ENCODE peak calls at places on chromosomes 12 and 14, in six cellular contexts. L, C, Q, W, F and V are unnamed samples.

GRCh38 chr12:128337456-128338160 is 70.6 kb downstream of the TMEM132C start:
- DNase-seq in L (no peak), C (no peak), Q (no peak), W (no peak), F (no peak), V (no peak)

GRCh38 chr12:122040579-122041386 is 19.1 kb downstream of the BCL7A start:
- DNase-seq in L (no peak), C (no peak), Q (no peak), W (peak; percentile 95), F (no peak), V (no peak)

GRCh38 chr12:52249511-52250047 is 16.5 kb downstream of the KRT7 start:
- DNase-seq in L (no peak), C (no peak), Q (no peak), W (no peak), F (no peak), V (peak; percentile 9)

GRCh38 chr14:71338153-71338552 is 430.9 kb downstream of the PCNX1 start:
- DNase-seq in L (no peak), C (no peak), Q (no peak), W (no peak), F (no peak), V (no peak)

GRCh38 chr12:115155665-115156645 is 472.0 kb upstream of the TBX3 start:
- DNase-seq in L (peak; percentile 88), C (peak; percentile 59), Q (no peak), W (peak; percentile 50), F (no peak), V (no peak)

GRCh38 chr14:39097159-39097558 is 5.9 kb downstream of the SEC23A start:
- DNase-seq in L (peak; percentile 51), C (no peak), Q (peak; percentile 54), W (peak; percentile 50), F (no peak), V (no peak)

GRCh38 chr14:21385170-21385904 is 1.5 kb upstream of the SUPT16H start:
- DNase-seq in L (no peak), C (no peak), Q (peak; percentile 21), W (no peak), F (no peak), V (peak; percentile 33)

GRCh38 chr12:12008931-12009611 is 61.7 kb upstream of the BCL2L14 start:
- DNase-seq in L (peak; percentile 55), C (no peak), Q (peak; percentile 84), W (no peak), F (no peak), V (no peak)

GRCh38 chr12:56221233-56221756 is 427 bp downstream of the RNF41 start:
- DNase-seq in L (peak; percentile 77), C (peak; percentile 46), Q (peak; percentile 20), W (peak; percentile 39), F (peak; percentile 75), V (no peak)

GRCh38 chr12:14261096-14261495 is 104.4 kb upstream of the ATF7IP start:
- DNase-seq in L (no peak), C (no peak), Q (no peak), W (no peak), F (peak; percentile 44), V (no peak)

GRCh38 chr14:106039400-106039799 is 513.0 kb downstream of the TMEM121 start:
- DNase-seq in L (peak; percentile 7), C (no peak), Q (peak; percentile 92), W (peak; percentile 43), F (no peak), V (peak; percentile 9)

GRCh38 chr12:125312471-125312870 is 247.2 kb downstream of the AACS start:
- DNase-seq in L (no peak), C (no peak), Q (no peak), W (no peak), F (no peak), V (no peak)

GRCh38 chr14:90274019-90274418 is 17.7 kb downstream of the PSMC1 start:
- DNase-seq in L (no peak), C (no peak), Q (no peak), W (peak; percentile 30), F (no peak), V (no peak)

GRCh38 chr14:65267856-65268255 is 144.7 kb upstream of the FUT8 start:
- DNase-seq in L (no peak), C (no peak), Q (no peak), W (no peak), F (no peak), V (no peak)

GRCh38 chr14:95254356-95254755 is 65.4 kb downstream of the CLMN start:
- DNase-seq in L (no peak), C (no peak), Q (no peak), W (no peak), F (no peak), V (no peak)

GRCh38 chr12:120115692-120116442 is 686 bp downstream of the RAB35 start:
- DNase-seq in L (peak; percentile 41), C (no peak), Q (peak; percentile 63), W (peak; percentile 73), F (no peak), V (no peak)

GRCh38 chr12:12976366-12976765 is 23.7 kb downstream of the HEBP1 start:
- DNase-seq in L (peak; percentile 81), C (peak; percentile 81), Q (no peak), W (peak; percentile 81), F (no peak), V (no peak)

GRCh38 chr12:76183459-76184186 is 99.1 kb upstream of the NAP1L1 start:
- DNase-seq in L (peak; percentile 81), C (peak; percentile 96), Q (peak; percentile 66), W (peak; percentile 80), F (no peak), V (peak; percentile 47)

GRCh38 chr14:60249321-60250251 is 565 bp downstream of the PPM1A start:
- DNase-seq in L (peak; percentile 73), C (no peak), Q (peak; percentile 59), W (peak; percentile 68), F (peak; percentile 73), V (peak; percentile 93)

GRCh38 chr14:104757238-104757585 is 4.3 kb downstream of the SIVA1 start:
- DNase-seq in L (no peak), C (no peak), Q (no peak), W (no peak), F (no peak), V (no peak)

GRCh38 chr14:59228416-59228815 is 39.9 kb downstream of the DAAM1 start:
- DNase-seq in L (no peak), C (no peak), Q (no peak), W (no peak), F (no peak), V (no peak)

GRCh38 chr12:120238224-120238616 is 27.3 kb downstream of the PXN start:
- DNase-seq in L (no peak), C (no peak), Q (no peak), W (no peak), F (no peak), V (no peak)

GRCh38 chr12:58833844-58834243 is 86.5 kb downstream of the LRIG3 start:
- DNase-seq in L (no peak), C (no peak), Q (no peak), W (no peak), F (no peak), V (no peak)

DNA sequence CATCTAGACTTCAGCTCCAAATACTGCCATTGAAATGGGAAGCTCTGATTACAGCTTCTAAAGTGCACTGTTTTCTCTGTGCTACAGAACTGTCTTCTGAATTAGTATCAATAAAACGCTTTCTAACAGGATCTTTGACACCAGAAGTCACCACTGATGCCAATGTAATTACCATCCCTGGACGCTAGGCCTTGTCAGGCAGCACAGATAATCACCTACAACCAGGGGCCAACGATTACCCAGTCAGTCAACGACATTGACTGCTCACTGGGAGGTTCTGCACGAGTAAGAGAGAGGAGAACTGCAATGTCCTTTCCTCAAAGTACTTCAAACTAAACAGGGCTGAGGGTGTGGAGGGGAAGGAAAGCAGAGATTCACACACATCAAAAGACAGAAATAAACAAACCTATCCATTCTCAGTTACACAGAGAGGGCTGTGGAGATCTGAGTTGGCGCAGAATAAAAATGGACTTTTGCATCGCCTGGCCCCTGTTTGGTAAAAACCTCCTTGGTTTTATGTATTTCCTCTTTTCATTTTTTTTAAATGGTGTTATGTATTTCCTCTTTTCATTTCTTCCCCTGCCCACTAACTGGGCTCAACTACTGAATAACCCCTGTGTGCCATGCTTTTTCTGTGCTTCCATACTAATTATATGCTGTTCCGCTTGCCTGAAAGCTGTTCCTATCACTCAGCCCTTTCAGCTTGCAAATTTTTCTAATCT is 492.2 kb downstream of the APAF1 start:
- DNase-seq in L (no peak), C (no peak), Q (no peak), W (no peak), F (no peak), V (no peak)
- TF ChIP-seq CTCF in L (no peak), C (no peak), Q (no peak), W (no peak), F (no peak), V (no peak)

GRCh38 chr14:76510255-76510654 is 134.3 kb downstream of the ESRRB start:
- DNase-seq in L (no peak), C (no peak), Q (no peak), W (no peak), F (no peak), V (no peak)

GRCh38 chr14:76509291-76509690 is 133.4 kb downstream of the ESRRB start:
- DNase-seq in L (no peak), C (no peak), Q (no peak), W (peak; percentile 10), F (no peak), V (no peak)

GRCh38 chr14:76516884-76517283 is 140.9 kb downstream of the ESRRB start:
- DNase-seq in L (peak; percentile 76), C (no peak), Q (no peak), W (no peak), F (no peak), V (no peak)

GRCh38 chr14:76518366-76518765 is 142.4 kb downstream of the ESRRB start:
- DNase-seq in L (no peak), C (no peak), Q (no peak), W (no peak), F (no peak), V (no peak)

GRCh38 chr14:76514599-76514998 is 138.7 kb downstream of the ESRRB start:
- DNase-seq in L (no peak), C (no peak), Q (peak; percentile 46), W (peak; percentile 56), F (no peak), V (peak; percentile 54)
- TF ChIP-seq CTCF in L (no peak), C (peak; percentile 32), Q (no peak), W (peak; percentile 35), F (no peak), V (peak; percentile 25)

DNA sequence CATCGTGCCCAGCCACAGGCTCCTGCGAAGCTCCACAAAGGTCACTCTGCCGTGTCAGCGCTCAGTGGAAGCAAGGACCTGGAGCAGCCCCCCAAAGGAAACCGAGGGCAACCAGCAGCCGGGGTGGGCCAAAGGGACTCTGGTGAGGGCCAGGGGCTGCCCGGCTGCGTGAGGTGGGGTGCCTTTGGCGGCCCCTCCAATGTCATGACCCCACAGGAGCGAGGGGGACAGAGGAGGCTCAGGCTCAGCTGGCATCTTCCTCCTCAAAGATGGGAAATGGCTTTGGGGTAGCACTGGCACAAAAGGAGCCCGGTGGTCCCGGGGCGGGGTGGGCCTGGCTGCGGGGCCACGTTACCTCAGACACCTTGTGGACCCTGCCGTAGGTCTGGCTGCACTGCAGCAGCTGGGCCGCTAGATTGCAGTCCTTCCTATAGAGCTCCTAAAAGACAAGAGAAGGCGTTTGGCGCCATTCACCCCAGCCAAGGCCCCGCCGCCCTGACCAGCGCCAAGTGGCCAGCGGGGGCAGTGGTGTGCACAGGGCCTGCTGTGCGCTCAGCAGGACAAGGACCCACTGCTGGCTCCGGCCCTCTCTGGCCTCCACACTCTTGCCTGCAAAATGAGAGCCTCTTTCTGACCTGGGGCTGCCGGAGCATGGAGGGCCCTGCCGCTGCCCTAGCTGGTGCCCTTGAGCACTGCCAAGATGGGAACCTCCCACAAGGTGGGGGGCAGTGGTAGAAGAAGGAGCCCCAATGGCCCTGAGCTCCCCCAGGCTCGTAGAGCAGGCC is 46.9 kb downstream of the BEGAIN start:
- DNase-seq in L (no peak), C (no peak), Q (no peak), W (peak; percentile 59), F (peak; percentile 17), V (no peak)
- TF ChIP-seq CTCF in L (peak; percentile 18), C (peak; percentile 50), Q (no peak), W (peak; percentile 40), F (no peak), V (no peak)

GRCh38 chr12:2634481-2634880 is 160.3 kb upstream of the FKBP4 start:
- DNase-seq in L (no peak), C (no peak), Q (no peak), W (no peak), F (no peak), V (no peak)
- TF ChIP-seq CTCF in L (no peak), C (no peak), Q (no peak), W (no peak), F (no peak), V (no peak)